ENCODE peak calls at places on chromosomes 4 and X, in five cellular contexts. E is SJSA1, H is GM23248, D is aorta, B is neural progenitor cell. X is an unnamed sample.

GRCh38 chr4:143404555-143404954 is 67.9 kb downstream of the GAB1 start:
- DNase-seq in H (no peak), E (no peak), B (no peak), D (no peak), X (no peak)

GRCh38 chr4:70996014-70996353 is 2.5 kb downstream of the DCK start:
- DNase-seq in B (no peak), E (no peak), H (peak; percentile 20), D (no peak), X (no peak)

GRCh38 chrX:107673401-107673800 is 45.1 kb downstream of the PRPS1 start:
- DNase-seq in H (peak; percentile 16), B (no peak), E (no peak), D (no peak), X (no peak)

GRCh38 chr4:39514888-39515401 is 12.3 kb downstream of the UGDH start:
- DNase-seq in D (no peak), B (no peak), H (peak; percentile 38), E (no peak), X (no peak)

GRCh38 chrX:86887341-86887740 is 630.3 kb upstream of the KLHL4 start:
- DNase-seq in E (no peak), D (no peak), B (no peak), H (no peak), X (no peak)

GRCh38 chrX:15786930-15787329 is 3.4 kb upstream of the ZRSR2 start:
- DNase-seq in B (no peak), E (no peak), D (no peak), H (no peak), X (no peak)

GRCh38 chrX:135605906-135606305 is 85.4 kb downstream of the INTS6L start:
- DNase-seq in H (no peak), B (no peak), D (no peak), E (no peak), X (no peak)

GRCh38 chr4:41814565-41814964 is 66.0 kb upstream of the PHOX2B start:
- DNase-seq in D (no peak), B (peak; percentile 68), H (peak; percentile 49), E (no peak), X (no peak)

GRCh38 chrX:118226060-118226428 is 109.4 kb upstream of the KLHL13 start:
- DNase-seq in H (peak; percentile 32), E (no peak), B (no peak), D (no peak), X (no peak)

DNA sequence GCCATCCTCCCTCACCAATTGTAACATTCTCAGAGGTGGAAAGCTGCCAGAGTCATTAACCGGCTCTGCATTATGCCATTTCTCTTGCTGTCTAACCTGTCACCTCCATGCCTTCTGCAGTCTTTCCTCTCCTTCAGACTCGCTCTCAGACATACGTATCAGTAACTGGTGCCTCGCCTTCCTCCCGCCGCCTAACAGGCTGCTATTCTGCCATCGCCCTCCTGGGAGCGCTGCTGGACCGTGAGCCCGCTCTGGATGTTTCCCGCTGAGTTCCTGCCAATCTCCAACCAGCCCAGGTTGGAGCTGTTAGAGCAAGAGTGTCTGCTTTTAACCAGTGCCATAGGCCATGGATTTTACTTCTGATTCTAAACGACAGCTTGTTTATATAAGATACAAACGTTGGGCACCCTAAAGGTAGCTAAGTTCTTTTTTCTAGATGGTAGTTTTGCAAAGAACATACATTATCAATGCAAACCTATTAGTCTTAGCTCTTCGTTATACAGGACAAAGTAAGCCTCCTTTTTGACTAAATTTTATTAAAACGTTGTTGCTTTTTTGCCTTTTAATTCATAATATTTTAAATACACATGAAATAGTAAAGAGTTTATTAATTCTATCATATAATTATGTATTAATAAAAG is 59.5 kb upstream of the NEIL3 start:
- DNase-seq in H (peak; percentile 79), E (no peak), B (peak; percentile 86), D (peak; percentile 88), X (peak; percentile 55)
- H3K9me3 ChIP-seq in H (no peaks in the 10 kb centered on the region), E (no peaks in the 10 kb centered on the region), B (no peaks in the 10 kb centered on the region), D (no peaks in the 10 kb centered on the region), X (no peaks in the 10 kb centered on the region)

GRCh38 chr4:189861101-189861500 is 79.6 kb upstream of the FRG1 start:
- DNase-seq in B (no peak), D (no peak), E (no peak), H (no peak), X (no peak)

GRCh38 chr4:189858445-189858844 is 82.2 kb upstream of the FRG1 start:
- DNase-seq in E (no peak), D (no peak), H (no peak), B (peak; percentile 68), X (no peak)
- H3K9me3 ChIP-seq in E (peaks cover 5% of the 10 kb centered on the region), D (peaks cover 4% of the 10 kb centered on the region), H (no peaks in the 10 kb centered on the region), B (no peaks in the 10 kb centered on the region), X (no peaks in the 10 kb centered on the region)

GRCh38 chr4:71830-72229 is 18.7 kb downstream of the ZNF595 start:
- DNase-seq in H (no peak), D (no peak), E (no peak), B (no peak), X (no peak)
- H3K9me3 ChIP-seq in H (peaks cover 4% of the 10 kb centered on the region), D (peaks cover 22% of the 10 kb centered on the region), E (no peaks in the 10 kb centered on the region), B (peaks cover 67% of the 10 kb centered on the region), X (peaks cover 16% of the 10 kb centered on the region)

DNA sequence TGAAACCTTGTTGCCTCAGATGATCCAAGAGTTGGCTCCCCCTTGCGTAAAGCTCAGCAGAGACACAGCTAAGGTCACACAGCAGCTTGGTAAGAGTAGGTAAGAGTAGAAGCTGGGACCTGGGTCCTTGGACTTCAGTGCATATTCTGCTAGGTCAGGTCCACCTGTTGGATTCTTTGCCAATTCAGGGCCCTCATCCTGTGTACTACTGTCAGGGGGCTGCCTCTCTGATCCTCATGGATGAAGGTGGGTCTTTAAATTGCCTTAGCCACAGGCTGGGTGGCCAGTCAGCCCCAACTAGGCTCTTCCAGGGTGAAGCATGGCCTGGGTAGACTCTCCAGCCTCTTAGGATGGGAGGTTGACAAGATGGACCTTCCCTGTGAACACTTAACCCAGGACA is 155.8 kb downstream of the AMMECR1 start:
- DNase-seq in E (no peak), B (no peak), D (no peak), H (no peak), X (no peak)
- H3K9me3 ChIP-seq in E (no peaks in the 10 kb centered on the region), B (no peaks in the 10 kb centered on the region), D (no peaks in the 10 kb centered on the region), H (no peaks in the 10 kb centered on the region), X (no peaks in the 10 kb centered on the region)

GRCh38 chr4:141972950-141973349 is 336.6 kb downstream of the IL15 start:
- DNase-seq in E (no peak), H (no peak), D (no peak), B (no peak), X (no peak)
- H3K9me3 ChIP-seq in E (no peaks in the 10 kb centered on the region), H (no peaks in the 10 kb centered on the region), D (no peaks in the 10 kb centered on the region), B (no peaks in the 10 kb centered on the region), X (no peaks in the 10 kb centered on the region)

DNA sequence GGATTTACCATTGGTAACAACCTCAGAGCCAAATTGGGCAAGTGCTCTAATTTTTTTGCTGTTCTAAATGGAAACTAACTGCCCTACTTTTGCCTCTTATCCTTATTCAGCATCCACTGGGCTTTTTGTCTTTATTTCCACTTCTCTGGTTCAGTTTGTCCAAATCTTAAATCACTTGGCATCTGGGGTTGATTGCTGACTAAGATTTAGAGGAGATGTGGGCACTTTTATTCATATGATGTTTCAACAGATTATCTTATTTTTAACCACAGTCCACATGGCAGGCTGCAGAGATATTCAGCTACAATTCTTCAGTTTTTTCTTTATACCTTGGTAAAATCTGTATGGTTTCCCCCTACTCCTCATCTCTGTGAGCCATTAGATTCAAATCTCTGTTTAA is 1161.4 kb upstream of the PCDH7 start:
- DNase-seq in B (no peak), H (no peak), D (no peak), E (no peak), X (no peak)
- H3K9me3 ChIP-seq in B (no peaks in the 10 kb centered on the region), H (no peaks in the 10 kb centered on the region), D (no peaks in the 10 kb centered on the region), E (no peaks in the 10 kb centered on the region), X (no peaks in the 10 kb centered on the region)

GRCh38 chr4:88360256-88360655 is 18.4 kb upstream of the HERC6 start:
- DNase-seq in B (no peak), D (no peak), E (no peak), H (no peak), X (no peak)
- H3K9me3 ChIP-seq in B (no peaks in the 10 kb centered on the region), D (peaks cover 1% of the 10 kb centered on the region), E (peaks cover 3% of the 10 kb centered on the region), H (no peaks in the 10 kb centered on the region), X (no peaks in the 10 kb centered on the region)

DNA sequence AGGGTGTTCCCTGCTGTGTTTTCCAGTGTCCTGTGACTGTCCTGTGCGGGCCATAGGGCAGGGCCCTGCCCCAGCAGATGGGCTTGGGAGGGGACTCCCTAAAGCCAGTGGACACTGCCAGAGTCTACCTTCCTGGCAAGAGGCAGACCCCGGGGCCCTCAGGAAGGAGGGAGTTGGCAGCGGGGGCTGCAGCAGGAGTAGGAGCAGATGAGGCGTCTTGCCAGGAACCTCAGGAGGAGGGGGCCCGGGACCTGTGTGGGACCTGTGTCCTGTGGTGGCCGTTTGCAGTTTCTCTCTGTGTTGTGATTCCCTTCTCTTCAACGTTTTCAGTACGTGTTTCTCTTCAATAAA is 3.8 kb downstream of the PNMA3 start:
- DNase-seq in D (no peak), H (no peak), E (no peak), B (no peak), X (no peak)
- H3K9me3 ChIP-seq in D (no peaks in the 10 kb centered on the region), H (no peaks in the 10 kb centered on the region), E (no peaks in the 10 kb centered on the region), B (no peaks in the 10 kb centered on the region), X (no peaks in the 10 kb centered on the region)

GRCh38 chrX:154328646-154329045 is 33.1 kb downstream of the TKTL1 start:
- DNase-seq in H (no peak), D (no peak), B (no peak), E (no peak), X (no peak)
- H3K9me3 ChIP-seq in H (no peaks in the 10 kb centered on the region), D (no peaks in the 10 kb centered on the region), B (no peaks in the 10 kb centered on the region), E (no peaks in the 10 kb centered on the region), X (no peaks in the 10 kb centered on the region)

X was measured in T-helper 17 cell.